ENCODE peak calls at places on chromosomes 7 and 10, in seven cellular contexts. W is GM13977, T is cardiac fibroblast, K is endothelial cell, I is neural progenitor cell, E is B cell, Y is glutamatergic neuron. V is an unnamed sample.

GRCh38 chr7:155216475-155217272 is 81.0 kb upstream of the INSIG1 start:
- DNase-seq in I (no peak), Y (no peak), W (no peak), K (no peak), E (no peak), T (peak), V (no peak)

GRCh38 chr10:95278061-95278988 is 12.5 kb downstream of the PDLIM1 start:
- DNase-seq in W (no peak), I (peak), Y (no peak), T (peak), E (no peak), K (no peak), V (no peak)

GRCh38 chr10:65911431-65911830 is 1014.4 kb upstream of the LRRTM3 start:
- DNase-seq in K (no peak), W (no peak), E (no peak), Y (no peak), T (no peak), I (no peak), V (no peak)

GRCh38 chr7:8261711-8262695 is at the start of gene ICA1:
- DNase-seq in E (no peak), I (peak), W (peak), Y (peak), K (peak), T (peak), V (no peak)

GRCh38 chr7:141439776-141440175 is 111.4 kb upstream of the AGK start:
- DNase-seq in W (no peak), K (no peak), I (no peak), E (no peak), Y (no peak), T (no peak), V (no peak)

GRCh38 chr7:131537581-131537980 is 18.8 kb downstream of the PODXL start:
- DNase-seq in E (no peak), W (no peak), I (no peak), Y (no peak), T (no peak), K (no peak), V (no peak)

GRCh38 chr7:48182736-48183369 is 11.6 kb downstream of the ABCA13 start:
- DNase-seq in T (peak), Y (no peak), W (no peak), I (no peak), K (no peak), E (no peak), V (no peak)

GRCh38 chr7:378041-378420 is 88.1 kb downstream of the FOXL3 start:
- DNase-seq in K (no peak), E (no peak), T (no peak), I (no peak), W (no peak), Y (no peak), V (no peak)

GRCh38 chr10:101001225-101002035 is 1.8 kb downstream of the LZTS2 start:
- DNase-seq in Y (no peak), E (no peak), K (no peak), T (peak), I (peak), W (no peak), V (no peak)

GRCh38 chr10:5828725-5829124 is 15.5 kb upstream of the GDI2 start:
- DNase-seq in K (no peak), E (no peak), T (no peak), I (no peak), W (no peak), Y (no peak), V (no peak)

GRCh38 chr10:124629410-124629809 is 114.8 kb downstream of the FAM53B start:
- DNase-seq in E (no peak), T (no peak), W (no peak), I (no peak), Y (no peak), K (no peak), V (no peak)

GRCh38 chr7:36283711-36284130 is 105.9 kb upstream of the ANLN start:
- DNase-seq in K (no peak), W (peak), Y (no peak), E (peak), T (no peak), I (no peak), V (no peak)

GRCh38 chr10:61992683-61993629 is 91.5 kb downstream of the ARID5B start:
- DNase-seq in W (no peak), E (peak), K (no peak), I (no peak), T (peak), Y (no peak), V (no peak)

GRCh38 chr10:17782921-17783665 is 26.1 kb upstream of the MRC1 start:
- DNase-seq in T (peak), K (no peak), Y (no peak), E (no peak), I (no peak), W (no peak), V (no peak)

GRCh38 chr10:21427804-21428481 is 97.5 kb downstream of the SKIDA1 start:
- DNase-seq in E (no peak), Y (no peak), W (no peak), I (no peak), T (peak), K (no peak), V (no peak)

GRCh38 chr7:149218469-149219420 is 20.7 kb upstream of the ZNF212 start:
- DNase-seq in T (peak), E (no peak), W (no peak), Y (no peak), K (no peak), I (peak), V (no peak)

GRCh38 chr7:32034052-32034451 is 36.2 kb downstream of the PDE1C start:
- DNase-seq in E (no peak), Y (no peak), K (no peak), I (no peak), W (no peak), T (no peak), V (no peak)

GRCh38 chr10:74640134-74640533 is 186.3 kb upstream of the KAT6B start:
- DNase-seq in T (peak), E (peak), I (peak), W (no peak), Y (peak), K (no peak), V (no peak)

GRCh38 chr7:146961617-146962016 is 845.0 kb downstream of the CNTNAP2 start:
- DNase-seq in I (no peak), T (peak), W (no peak), Y (no peak), K (no peak), E (no peak), V (no peak)

GRCh38 chr10:112589081-112589480 is 142.1 kb downstream of the VTI1A start:
- DNase-seq in K (no peak), E (no peak), Y (no peak), W (no peak), I (no peak), T (no peak), V (no peak)

GRCh38 chr10:11014671-11015141 is 3.0 kb upstream of the CELF2 start:
- DNase-seq in K (no peak), I (peak), E (no peak), Y (no peak), T (no peak), W (no peak), V (no peak)

GRCh38 chr10:48683893-48684292 is 780 bp upstream of the WDFY4 start:
- DNase-seq in K (no peak), W (peak), T (no peak), Y (no peak), I (no peak), E (peak), V (no peak)

GRCh38 chr10:132158810-132159209 is 27.9 kb upstream of the DPYSL4 start:
- DNase-seq in T (no peak), Y (no peak), I (no peak), E (no peak), K (no peak), W (no peak), V (no peak)

GRCh38 chr7:44059219-44060090 is 5.9 kb downstream of the PGAM2 start:
- DNase-seq in K (no peak), W (peak), E (peak), T (no peak), I (no peak), Y (no peak), V (no peak)

DNA sequence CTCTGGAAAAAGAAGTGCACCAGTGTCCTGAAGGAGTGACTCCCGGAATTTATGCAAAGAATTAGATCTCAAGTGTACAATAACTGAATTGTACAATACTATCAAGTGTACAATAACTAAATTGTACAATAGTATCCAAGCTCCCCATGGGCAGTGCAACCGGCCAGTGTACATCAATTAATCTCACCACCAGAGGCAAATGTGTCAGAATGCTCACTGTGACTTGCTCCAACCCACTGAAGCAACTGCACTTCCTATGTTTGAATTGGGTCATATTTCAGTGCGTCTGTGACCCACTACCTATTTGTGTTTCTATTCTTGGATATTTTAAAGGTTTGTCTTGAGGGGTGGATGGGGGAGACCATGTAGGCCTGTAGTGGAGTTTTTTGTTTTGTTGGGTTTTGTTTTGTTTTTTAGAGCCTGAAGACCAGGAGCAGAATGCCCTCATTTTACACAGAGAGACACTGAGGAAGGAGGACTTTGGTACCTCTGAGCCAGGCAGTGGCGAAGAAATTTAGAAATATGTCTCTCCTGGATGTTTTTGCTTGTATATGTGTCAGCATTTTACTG is 78.6 kb upstream of the CTTNBP2 start:
- DNase-seq in K (no peak), E (no peak), I (no peak), W (no peak), T (no peak), Y (no peak), V (no peak)
- TF ChIP-seq CTCF in K (no peak), E (no peak), I (no peak), W (no peak), T (no peak), Y (no peak), V (no peak)

GRCh38 chr7:12518920-12519681 is 51.4 kb upstream of the SCIN start:
- DNase-seq in W (no peak), K (peak), T (peak), Y (peak), I (peak), E (no peak), V (no peak)
- TF ChIP-seq CTCF in W (peak), K (peak), T (peak), Y (peak), I (peak), E (peak), V (peak)

DNA sequence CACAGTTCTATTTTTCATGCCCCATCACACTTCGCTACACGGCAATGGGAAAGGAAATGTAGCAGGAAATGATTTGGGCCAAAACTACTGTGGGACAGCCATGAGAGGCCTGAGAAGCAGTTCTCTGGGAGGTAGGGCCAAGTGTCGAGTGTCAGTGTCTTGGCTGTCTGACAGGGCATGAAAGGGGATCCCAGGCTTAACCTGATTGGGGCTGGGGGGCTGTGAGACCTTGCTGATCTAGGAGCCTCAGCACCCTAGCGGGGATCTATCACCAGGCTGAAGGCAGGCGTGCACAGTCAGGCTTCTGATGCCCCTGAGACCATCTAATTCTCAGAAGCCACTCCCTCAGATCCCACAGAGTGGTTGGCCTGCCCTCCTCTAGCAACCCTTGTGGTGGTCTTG is 58.2 kb upstream of the SLC25A13 start:
- DNase-seq in T (no peak), W (no peak), K (no peak), E (no peak), Y (no peak), I (peak), V (no peak)
- TF ChIP-seq CTCF in T (no peak), W (no peak), K (no peak), E (no peak), Y (no peak), I (no peak), V (no peak)

GRCh38 chr7:92226981-92227380 is 18.7 kb downstream of the KRIT1 start:
- DNase-seq in K (no peak), E (no peak), Y (no peak), I (no peak), W (no peak), T (no peak), V (no peak)
- TF ChIP-seq CTCF in K (no peak), E (no peak), Y (no peak), I (no peak), W (no peak), T (no peak), V (no peak)

GRCh38 chr7:73738220-73738611 is 386 bp downstream of the ABHD11 start:
- DNase-seq in K (peak), E (peak), I (peak), W (peak), T (peak), Y (peak), V (peak)

GRCh38 chr7:73737491-73738219 is 947 bp downstream of the ABHD11 start:
- DNase-seq in W (peak), K (no peak), T (no peak), E (no peak), Y (no peak), I (no peak), V (no peak)

GRCh38 chr7:73739387-73739767 is 775 bp upstream of the ABHD11 start:
- DNase-seq in Y (no peak), T (no peak), W (no peak), I (no peak), E (no peak), K (no peak), V (no peak)

GRCh38 chr7:73740212-73740611 is 1.6 kb upstream of the ABHD11 start:
- DNase-seq in E (no peak), T (no peak), Y (no peak), I (no peak), K (no peak), W (no peak), V (no peak)

DNA sequence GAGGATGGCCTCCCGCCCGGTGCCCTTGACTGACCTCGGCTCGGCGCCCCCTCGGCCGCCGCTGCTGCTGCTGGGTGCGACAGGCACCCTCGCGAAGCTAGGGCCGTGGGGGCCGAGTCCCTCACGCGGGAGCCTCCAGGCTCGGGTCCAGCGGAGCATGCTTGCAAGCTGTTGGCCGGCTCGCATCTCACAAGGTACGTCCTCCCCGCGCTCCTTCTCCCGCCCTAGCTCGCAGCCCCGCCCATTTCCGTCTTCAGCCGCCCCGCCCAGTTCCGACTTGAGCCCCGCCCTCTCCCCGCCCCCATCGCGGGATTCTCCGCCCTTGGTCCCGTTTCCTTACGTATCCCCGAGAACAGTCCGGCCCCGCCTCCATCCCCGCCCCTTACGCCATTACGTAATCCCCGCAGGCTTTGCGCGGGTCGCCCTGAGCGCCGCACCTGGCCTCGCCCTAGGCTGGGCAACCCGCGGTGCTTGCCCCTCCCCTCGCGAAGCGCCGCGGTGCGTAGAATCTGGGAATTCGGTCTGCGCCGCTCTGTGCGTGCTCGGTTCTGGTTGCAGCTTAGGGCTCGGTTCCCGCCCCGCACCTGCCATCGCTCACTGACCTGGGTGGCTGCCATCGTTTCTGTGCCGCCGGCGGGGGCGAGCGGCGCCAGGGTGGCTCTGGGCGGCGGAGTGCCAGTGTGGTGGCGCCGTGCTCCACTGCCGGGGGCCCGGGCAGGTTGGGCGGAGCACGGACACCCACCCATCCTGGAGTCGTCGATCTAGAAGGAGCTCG is at the start of gene ABHD11:
- DNase-seq in Y (peak), K (peak), W (peak), T (peak), E (peak), I (peak), V (peak)
- TF ChIP-seq CTCF in Y (no peak), K (no peak), W (no peak), T (no peak), E (no peak), I (no peak), V (no peak)